ENCODE peak calls at places on chromosomes 2 and 18, in five cellular contexts. Q is left ventricle myocardium inferior, G is GM20000, H is BJ, B is Calu3. A is an unnamed sample.

GRCh38 chr2:50491541-50492114 is 540.3 kb downstream of the NRXN1 start:
- DNase-seq in Q (no peak), G (peak), H (no peak), B (peak), A (peak)

GRCh38 chr2:179948058-179948457 is 59.0 kb downstream of the CWC22 start:
- DNase-seq in Q (no peak), G (no peak), H (no peak), B (no peak), A (no peak)

GRCh38 chr18:13521418-13521817 is 204.9 kb downstream of the FAM210A start:
- DNase-seq in Q (no peak), G (no peak), H (no peak), B (no peak), A (no peak)

GRCh38 chr2:148643421-148643820 is 1.1 kb upstream of the EPC2 start:
- DNase-seq in Q (no peak), G (peak), H (no peak), B (no peak), A (peak)

GRCh38 chr2:217746741-217747287 is 256.0 kb downstream of the TNS1 start:
- DNase-seq in Q (no peak), G (no peak), H (no peak), B (no peak), A (no peak)

GRCh38 chr2:15640291-15640711 is 48.6 kb downstream of the DDX1 start:
- DNase-seq in Q (no peak), G (no peak), H (no peak), B (no peak), A (no peak)

GRCh38 chr2:190213441-190214335 is 105.9 kb downstream of the HIBCH start:
- DNase-seq in Q (peak), G (no peak), H (no peak), B (no peak), A (no peak)

GRCh38 chr2:217367464-217367863 is 507.6 kb upstream of the TNP1 start:
- DNase-seq in Q (no peak), G (no peak), H (peak), B (no peak), A (no peak)

DNA sequence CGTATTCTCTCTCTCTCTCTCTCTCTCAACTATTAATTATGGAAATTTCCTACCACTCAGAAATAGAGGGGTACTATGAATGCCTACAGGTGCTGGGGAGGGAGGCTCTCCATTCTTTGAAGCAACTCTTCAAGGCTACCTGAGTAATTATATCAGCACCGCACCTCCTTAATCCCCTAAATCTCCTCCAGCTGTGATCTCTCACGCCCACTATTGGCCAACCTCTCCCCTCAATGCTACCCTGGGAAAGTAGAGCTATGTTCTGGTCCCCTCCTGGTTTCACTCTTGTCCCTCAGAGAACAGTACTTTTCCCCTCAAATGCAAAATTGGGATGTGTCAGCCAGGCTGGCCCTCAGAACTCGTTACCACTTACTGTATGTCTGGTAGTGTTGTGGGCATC is 1.6 kb downstream of the MOCOS start:
- DNase-seq in Q (no peak), G (peak), H (no peak), B (peak), A (no peak)
- TF ChIP-seq CTCF in Q (no peak), G (no peak), H (no peak), B (no peak), A (no peak)

DNA sequence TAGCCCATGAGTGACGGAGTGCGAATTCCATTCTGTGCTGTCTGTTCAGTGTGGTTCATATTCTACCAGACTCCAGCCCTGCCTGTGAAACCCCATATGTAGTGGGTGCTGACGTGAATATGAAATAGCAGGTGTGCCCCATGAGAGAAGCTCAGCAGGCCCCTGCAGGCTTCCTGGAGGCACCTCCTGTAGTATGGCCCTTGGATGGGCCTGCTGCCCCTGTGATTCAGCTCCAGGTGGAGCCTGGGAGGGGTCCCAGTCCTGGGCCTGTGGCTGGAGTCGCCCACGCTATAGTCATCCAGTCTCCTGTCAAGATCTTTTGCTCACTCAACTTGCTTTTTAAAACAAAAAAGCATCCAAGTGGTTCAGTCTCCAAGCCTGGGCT is 125.5 kb downstream of the GLI2 start:
- DNase-seq in Q (no peak), G (no peak), H (no peak), B (no peak), A (no peak)
- TF ChIP-seq CTCF in Q (no peak), G (no peak), H (no peak), B (no peak), A (no peak)

DNA sequence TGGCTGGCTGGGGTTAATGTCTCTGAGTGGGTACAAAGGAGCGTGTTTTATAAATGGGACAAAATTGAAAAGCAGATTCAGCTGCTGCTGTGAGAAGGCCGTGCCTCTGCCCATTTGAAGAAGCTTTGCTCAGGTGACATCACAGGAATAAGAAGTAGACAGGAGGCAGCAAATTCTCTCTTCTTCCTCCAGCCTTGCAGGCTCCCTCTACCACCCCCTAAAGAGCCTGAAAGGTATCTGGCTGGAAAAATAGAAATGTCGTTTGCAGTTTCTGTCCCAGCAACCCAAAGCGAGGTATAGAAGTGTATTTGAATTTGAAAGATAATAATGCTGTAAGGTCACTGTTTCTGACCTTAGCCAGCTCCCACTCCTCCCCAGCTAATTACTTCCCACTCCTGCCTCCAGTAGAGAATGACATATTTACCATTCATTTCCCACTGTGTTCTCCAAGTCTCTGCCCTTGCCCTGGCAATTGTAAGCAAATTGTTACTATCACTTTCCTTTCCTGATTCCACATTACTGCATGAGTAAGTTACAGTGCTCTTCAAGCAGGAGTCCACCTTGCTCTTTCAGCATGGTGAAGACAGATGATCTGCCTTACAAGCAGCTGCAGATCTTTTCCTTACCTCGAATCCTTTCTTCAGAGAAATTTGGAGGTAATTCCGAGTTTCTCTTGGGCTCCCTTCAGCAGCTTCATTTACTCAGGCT is 56.7 kb upstream of the RASGRP3 start:
- DNase-seq in Q (no peak), G (no peak), H (no peak), B (no peak), A (no peak)
- TF ChIP-seq CTCF in Q (no peak), G (no peak), H (no peak), B (no peak), A (no peak)

GRCh38 chr2:28411956-28412609 is 19.4 kb downstream of the FOSL2 start:
- DNase-seq in Q (no peak), G (no peak), H (no peak), B (no peak), A (no peak)
- TF ChIP-seq CTCF in Q (no peak), G (no peak), H (no peak), B (no peak), A (no peak)

GRCh38 chr2:135182190-135182589 is 130.1 kb downstream of the RAB3GAP1 start:
- DNase-seq in Q (no peak), G (no peak), H (no peak), B (no peak), A (no peak)
- TF ChIP-seq CTCF in Q (no peak), G (no peak), H (no peak), B (no peak), A (no peak)

GRCh38 chr2:11420190-11420589 is 45.8 kb downstream of the E2F6 start:
- DNase-seq in Q (no peak), G (no peak), H (no peak), B (no peak), A (no peak)

GRCh38 chr2:11416191-11416590 is 49.8 kb downstream of the E2F6 start:
- DNase-seq in Q (no peak), G (no peak), H (no peak), B (no peak), A (no peak)

GRCh38 chr2:11416931-11417330 is 49.0 kb downstream of the E2F6 start:
- DNase-seq in Q (no peak), G (no peak), H (no peak), B (no peak), A (no peak)

GRCh38 chr2:11419781-11420180 is 46.2 kb downstream of the E2F6 start:
- DNase-seq in Q (no peak), G (no peak), H (no peak), B (no peak), A (no peak)

GRCh38 chr2:11417946-11418585 is 47.9 kb downstream of the E2F6 start:
- DNase-seq in Q (no peak), G (no peak), H (no peak), B (peak), A (no peak)
- TF ChIP-seq CTCF in Q (peak), G (peak), H (peak), B (peak), A (peak)

GRCh38 chr2:71789556-71790219 is 336.3 kb downstream of the DYSF start:
- DNase-seq in Q (no peak), G (no peak), H (no peak), B (no peak), A (no peak)
- TF ChIP-seq CTCF in Q (no peak), G (no peak), H (peak), B (no peak), A (no peak)

GRCh38 chr2:165144315-165144714 is 59.5 kb downstream of the SCN3A start:
- DNase-seq in Q (no peak), G (no peak), H (no peak), B (no peak), A (no peak)

GRCh38 chr2:165147201-165148045 is 56.4 kb downstream of the SCN3A start:
- DNase-seq in Q (no peak), G (no peak), H (no peak), B (no peak), A (no peak)

DNA sequence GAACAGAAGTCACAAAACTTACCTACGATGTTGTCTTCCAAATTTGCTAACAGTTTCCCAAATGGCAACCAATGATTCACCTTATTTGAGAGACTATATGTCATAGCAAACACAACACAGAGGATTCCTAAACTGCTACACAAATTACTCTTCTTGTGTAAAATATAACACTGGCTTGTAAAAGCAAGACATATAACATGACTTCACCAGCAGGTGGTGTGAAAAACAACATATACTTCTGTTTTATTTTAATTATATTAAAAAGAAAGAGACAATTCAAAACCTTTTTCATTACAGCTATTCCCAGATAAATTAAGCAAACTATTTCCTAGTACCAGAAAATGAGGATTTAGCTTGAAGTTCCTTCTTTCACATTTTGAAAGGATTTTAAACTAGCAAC is 62.2 kb downstream of the SCN3A start:
- DNase-seq in Q (no peak), G (no peak), H (no peak), B (no peak), A (no peak)
- TF ChIP-seq CTCF in Q (peak), G (no peak), H (peak), B (no peak), A (no peak)

DNA sequence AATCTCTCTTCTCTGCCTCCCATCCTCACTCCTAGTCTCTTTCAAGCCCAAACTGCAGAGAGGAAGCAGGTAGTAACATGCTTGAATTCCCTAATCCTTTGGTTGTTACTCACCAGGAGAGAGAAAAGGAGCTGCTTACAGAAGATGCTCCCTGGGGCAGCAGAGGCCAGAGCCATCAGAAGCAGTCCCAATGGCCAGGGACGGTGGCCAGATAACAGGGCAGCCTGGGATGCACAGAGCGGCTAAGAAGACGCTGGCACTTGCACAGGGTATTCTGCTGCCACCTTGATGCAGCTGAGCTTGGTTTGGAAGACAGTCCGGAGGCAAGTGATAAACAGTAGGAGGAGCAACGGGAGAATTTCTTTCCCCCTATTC is 250 bp downstream of the DSC1 start:
- DNase-seq in Q (no peak), G (no peak), H (no peak), B (no peak), A (no peak)
- TF ChIP-seq CTCF in Q (no peak), G (no peak), H (no peak), B (no peak), A (no peak)